ENCODE peak calls at places on chromosomes 4 and X, in four cellular contexts. Q is T follicular helper cell, K is GM04504, D is T-helper 1 cell. O is an unnamed sample.

GRCh38 chr4:53682196-53682595 is 90.9 kb upstream of the LNX1 start:
- DNase-seq in Q (no peak), K (peak), D (no peak), O (no peak)

GRCh38 chr4:142376204-142376603 is 469.9 kb downstream of the INPP4B start:
- DNase-seq in Q (no peak), K (no peak), D (no peak), O (no peak)

GRCh38 chrX:3518870-3519269 is 172.4 kb upstream of the MXRA5 start:
- DNase-seq in Q (no peak), K (peak), D (no peak), O (no peak)

GRCh38 chrX:141176586-141177451 is at the start of gene LDOC1:
- DNase-seq in Q (peak), K (peak), D (peak), O (no peak)

GRCh38 chr4:6909970-6910339 is 329 bp downstream of the TBC1D14 start:
- DNase-seq in Q (peak), K (no peak), D (no peak), O (peak)

GRCh38 chr4:185512516-185512915 is 22.8 kb downstream of the PDLIM3 start:
- DNase-seq in Q (no peak), K (no peak), D (no peak), O (no peak)

GRCh38 chr4:91064157-91064853 is 937.1 kb downstream of the CCSER1 start:
- DNase-seq in Q (no peak), K (no peak), D (no peak), O (peak)

GRCh38 chr4:128776794-128777216 is 32.7 kb upstream of the JADE1 start:
- DNase-seq in Q (no peak), K (peak), D (no peak), O (peak)